ENCODE peak calls at places on chromosomes 7 and 10, in nine cellular contexts. M is ovary, O is adrenal gland, E is BE2C, X is heart left ventricle, U is lung, W is tibial nerve, F is PC-3, G is transverse colon. T is an unnamed sample.

GRCh38 chr7:14013880-14014279 is 24.4 kb upstream of the ETV1 start:
- DNase-seq in U (no peak), O (no peak), E (no peak), X (no peak), W (no peak), F (no peak), G (no peak), M (no peak), T (no peak)

GRCh38 chr10:7337431-7338171 is 73.2 kb downstream of the SFMBT2 start:
- DNase-seq in O (no peak), E (no peak), W (no peak), M (no peak), U (no peak), X (no peak), F (no peak), G (no peak), T (no peak)

GRCh38 chr7:7834761-7835160 is 116.4 kb upstream of the RPA3 start:
- DNase-seq in M (no peak), O (no peak), F (no peak), G (no peak), X (no peak), U (no peak), W (no peak), E (no peak), T (peak; percentile 71)

GRCh38 chr7:24740821-24741220 is 16.4 kb downstream of the GSDME start:
- DNase-seq in F (no peak), U (no peak), G (no peak), O (no peak), W (no peak), X (no peak), E (no peak), M (no peak), T (no peak)

GRCh38 chr7:117127585-117128168 is 174.4 kb downstream of the ST7 start:
- DNase-seq in W (peak; percentile 26), F (peak; percentile 73), G (peak; percentile 49), M (peak; percentile 11), X (peak; percentile 27), E (peak; percentile 60), U (peak; percentile 39), O (peak; percentile 38), T (no peak)

GRCh38 chr7:137996386-137996851 is 5.5 kb downstream of the CREB3L2 start:
- DNase-seq in U (peak; percentile 39), W (no peak), G (no peak), X (peak; percentile 73), M (no peak), F (no peak), E (peak; percentile 82), O (no peak), T (no peak)

GRCh38 chr10:86262671-86263165 is 103.9 kb downstream of the GRID1 start:
- DNase-seq in W (no peak), E (peak; percentile 47), F (no peak), M (no peak), G (no peak), U (no peak), O (no peak), X (no peak), T (peak; percentile 70)

GRCh38 chr7:76220185-76221057 is 18.7 kb downstream of the SRRM3 start:
- DNase-seq in G (no peak), U (no peak), O (peak; percentile 53), M (no peak), X (no peak), W (no peak), F (peak; percentile 16), E (peak; percentile 57), T (peak; percentile 90)

GRCh38 chr7:37430126-37430525 is 18.5 kb downstream of the ELMO1 start:
- DNase-seq in O (no peak), E (no peak), F (no peak), W (no peak), M (no peak), X (no peak), U (no peak), G (no peak), T (no peak)

GRCh38 chr7:24891173-24891787 is 88.7 kb downstream of the OSBPL3 start:
- DNase-seq in U (no peak), W (no peak), M (no peak), F (no peak), E (no peak), X (no peak), G (no peak), O (no peak), T (no peak)

GRCh38 chr10:19638173-19638872 is 177.9 kb upstream of the PLXDC2 start:
- DNase-seq in O (peak; percentile 40), U (peak; percentile 43), M (peak; percentile 28), X (peak; percentile 29), W (no peak), G (no peak), E (no peak), F (peak; percentile 10), T (no peak)

GRCh38 chr7:150668472-150668911 is 17.0 kb upstream of the GIMAP2 start:
- DNase-seq in O (no peak), F (no peak), G (no peak), U (no peak), E (no peak), X (no peak), W (no peak), M (no peak), T (no peak)

GRCh38 chr7:27096756-27097514 is 1.1 kb upstream of the HOXA1 start:
- DNase-seq in O (peak; percentile 60), F (peak; percentile 45), U (no peak), W (no peak), G (peak; percentile 52), E (no peak), X (no peak), M (peak; percentile 37), T (peak; percentile 68)

GRCh38 chr10:132939957-132940790 is 2.2 kb downstream of the CFAP46 start:
- DNase-seq in W (no peak), U (peak; percentile 47), O (peak; percentile 46), E (peak; percentile 67), X (no peak), G (peak; percentile 35), M (no peak), F (peak; percentile 63), T (peak; percentile 89)

GRCh38 chr10:119333146-119333792 is 125.9 kb downstream of the GRK5 start:
- DNase-seq in M (no peak), F (peak; percentile 38), X (no peak), O (no peak), G (no peak), E (no peak), W (no peak), U (no peak), T (peak; percentile 71)

GRCh38 chr7:25830228-25830627 is 321.8 kb upstream of the NFE2L3 start:
- DNase-seq in E (no peak), X (no peak), U (no peak), W (no peak), M (no peak), O (no peak), F (no peak), G (no peak), T (no peak)

GRCh38 chr10:100882251-100882643 is 30.5 kb upstream of the SLF2 start:
- DNase-seq in M (no peak), X (no peak), F (no peak), U (no peak), E (peak; percentile 43), G (no peak), O (no peak), W (no peak), T (no peak)

GRCh38 chr10:71780722-71781121 is 7.4 kb upstream of the VSIR start:
- DNase-seq in M (no peak), E (no peak), F (no peak), X (no peak), W (no peak), G (no peak), U (no peak), O (no peak), T (peak; percentile 62)
- TF ChIP-seq CTCF in M (no peak), E (peak; percentile 4), F (no peak), X (no peak), W (no peak), G (no peak), U (no peak), O (no peak), T (peak; percentile 35)

GRCh38 chr7:101846006-101846405 is 28.6 kb downstream of the CUX1 start:
- DNase-seq in E (no peak), U (no peak), X (no peak), M (no peak), G (no peak), F (peak; percentile 37), W (no peak), O (no peak), T (no peak)
- H3K9me3 ChIP-seq in E (peaks cover 9% of the 10 kb centered on the region), U (no peaks in the 10 kb centered on the region), X (no peaks in the 10 kb centered on the region), M (no peaks in the 10 kb centered on the region), G (peaks cover 6% of the 10 kb centered on the region), F (no peaks in the 10 kb centered on the region), W (peaks cover 6% of the 10 kb centered on the region), O (no peaks in the 10 kb centered on the region), T (peaks cover 31% of the 10 kb centered on the region)

GRCh38 chr10:50601974-50602373 is 21.8 kb downstream of the SGMS1 start:
- DNase-seq in F (no peak), G (no peak), U (no peak), X (no peak), M (no peak), W (no peak), O (no peak), E (no peak), T (no peak)

GRCh38 chr10:50603151-50603850 is 20.5 kb downstream of the SGMS1 start:
- DNase-seq in E (no peak), W (no peak), O (no peak), G (no peak), X (no peak), F (no peak), U (no peak), M (no peak), T (no peak)

GRCh38 chr10:50605280-50606270 is 18.2 kb downstream of the SGMS1 start:
- DNase-seq in X (peak; percentile 31), U (peak; percentile 75), M (peak; percentile 72), E (no peak), F (peak; percentile 99), W (no peak), G (peak; percentile 45), O (peak; percentile 76), T (no peak)

GRCh38 chr10:50604823-50605222 is 18.9 kb downstream of the SGMS1 start:
- DNase-seq in W (no peak), G (no peak), F (peak; percentile 44), M (no peak), O (no peak), U (no peak), X (no peak), E (no peak), T (no peak)

GRCh38 chr10:50604049-50604640 is 19.6 kb downstream of the SGMS1 start:
- DNase-seq in G (no peak), M (no peak), W (no peak), O (no peak), U (no peak), F (peak; percentile 64), X (no peak), E (peak; percentile 27), T (no peak)
- TF ChIP-seq CTCF in G (no peak), M (no peak), W (no peak), O (peak; percentile 14), U (no peak), F (no peak), X (no peak), E (no peak), T (no peak)

DNA sequence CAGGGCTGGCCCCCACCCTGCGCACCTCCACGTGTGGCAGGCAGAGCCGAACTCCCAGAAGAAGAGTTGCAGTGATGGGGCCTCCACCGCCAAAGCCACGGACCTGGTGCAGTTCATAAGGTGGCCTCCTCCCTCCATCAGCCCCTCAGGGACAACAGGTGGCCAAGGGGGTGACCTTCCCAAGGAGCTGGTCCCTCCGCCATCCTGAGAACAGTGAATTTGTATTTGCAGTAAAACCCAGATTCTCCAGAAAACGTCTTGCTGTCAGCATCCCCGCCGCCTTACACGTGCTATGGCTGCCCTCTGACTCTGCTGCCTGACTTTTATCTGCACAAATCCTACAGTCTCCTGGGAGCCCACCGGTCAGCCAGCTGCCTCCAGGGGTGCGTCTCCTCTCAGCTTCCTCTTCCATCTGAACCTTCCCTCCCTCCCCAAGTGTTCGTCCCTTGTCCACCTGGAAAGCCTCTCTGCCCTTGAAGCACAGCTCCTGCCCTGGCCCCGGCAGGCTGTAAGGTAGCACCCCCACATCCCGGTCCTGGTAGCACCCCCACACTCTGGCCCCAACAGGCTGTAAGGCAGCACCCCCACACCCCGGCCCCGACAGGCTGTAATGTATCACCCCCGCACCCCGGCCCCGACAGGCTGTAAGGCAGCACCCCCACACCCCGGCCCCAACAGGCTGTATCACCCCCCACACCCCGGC is 311.8 kb downstream of the PTPRN2 start:
- DNase-seq in E (no peak), W (no peak), O (peak; percentile 3), F (no peak), X (no peak), U (no peak), G (no peak), M (no peak), T (no peak)
- H3K9me3 ChIP-seq in E (no peaks in the 10 kb centered on the region), W (peaks cover 6% of the 10 kb centered on the region), O (no peaks in the 10 kb centered on the region), F (no peaks in the 10 kb centered on the region), X (no peaks in the 10 kb centered on the region), U (no peaks in the 10 kb centered on the region), G (no peaks in the 10 kb centered on the region), M (no peaks in the 10 kb centered on the region), T (peaks cover 41% of the 10 kb centered on the region)

T was measured in endodermal cell.